ENCODE peak calls at places on chromosomes 12 and 14, in six cellular contexts. N is H1, Z is K562, T is HCT116, L is HepG2, J is SK-N-SH. D is an unnamed sample.

GRCh38 chr12:51342416-51342815 is 4.1 kb downstream of the CELA1 start:
- DNase-seq in N (no peak), Z (no peak), T (no peak), L (no peak), J (no peak), D (no peak)

GRCh38 chr12:124758266-124759200 is 105.1 kb downstream of the SCARB1 start:
- DNase-seq in N (no peak), Z (no peak), T (no peak), L (no peak), J (peak; percentile 86), D (no peak)

GRCh38 chr14:93301821-93302447 is 30.9 kb downstream of the BTBD7 start:
- DNase-seq in N (no peak), Z (no peak), T (peak; percentile 34), L (no peak), J (no peak), D (no peak)

GRCh38 chr12:52243774-52244614 is 11.0 kb downstream of the KRT7 start:
- DNase-seq in N (no peak), Z (no peak), T (no peak), L (peak; percentile 13), J (peak; percentile 60), D (peak; percentile 79)

GRCh38 chr14:58922211-58922940 is 266.1 kb upstream of the DAAM1 start:
- DNase-seq in N (no peak), Z (no peak), T (no peak), L (no peak), J (no peak), D (no peak)

GRCh38 chr14:81193924-81194633 is 26.7 kb downstream of the GTF2A1 start:
- DNase-seq in N (no peak), Z (no peak), T (no peak), L (no peak), J (no peak), D (no peak)

GRCh38 chr14:68576496-68577244 is 216.2 kb downstream of the ZFP36L1 start:
- DNase-seq in N (no peak), Z (peak; percentile 8), T (peak; percentile 84), L (peak; percentile 52), J (no peak), D (no peak)

GRCh38 chr12:54479421-54479820 is 6.0 kb upstream of the GTSF1 start:
- DNase-seq in N (no peak), Z (no peak), T (no peak), L (no peak), J (no peak), D (no peak)

GRCh38 chr14:44960646-44961045 is 1.1 kb downstream of the KLHL28 start:
- DNase-seq in N (no peak), Z (no peak), T (no peak), L (no peak), J (no peak), D (no peak)

GRCh38 chr14:35374273-35374681 is 30.3 kb downstream of the NFKBIA start:
- DNase-seq in N (no peak), Z (no peak), T (peak; percentile 35), L (peak; percentile 89), J (no peak), D (peak; percentile 50)

GRCh38 chr14:101480747-101481530 is 80.4 kb upstream of the DIO3 start:
- DNase-seq in N (no peak), Z (no peak), T (no peak), L (peak; percentile 10), J (no peak), D (peak; percentile 89)

GRCh38 chr12:131090254-131091210 is 136.8 kb downstream of the ADGRD1 start:
- DNase-seq in N (no peak), Z (no peak), T (no peak), L (no peak), J (no peak), D (no peak)

GRCh38 chr12:69112616-69113015 is 126.8 kb upstream of the CPSF6 start:
- DNase-seq in N (no peak), Z (no peak), T (no peak), L (no peak), J (no peak), D (no peak)

GRCh38 chr14:47705683-47706082 is 30.3 kb upstream of the MDGA2 start:
- DNase-seq in N (no peak), Z (no peak), T (no peak), L (peak; percentile 78), J (no peak), D (no peak)

GRCh38 chr12:60106207-60106606 is 510.4 kb downstream of the SLC16A7 start:
- DNase-seq in N (no peak), Z (no peak), T (no peak), L (no peak), J (no peak), D (no peak)

GRCh38 chr12:105164068-105164467 is 56.5 kb downstream of the WASHC4 start:
- DNase-seq in N (no peak), Z (no peak), T (no peak), L (no peak), J (no peak), D (no peak)

GRCh38 chr14:68866991-68867533 is 74.2 kb upstream of the ZFP36L1 start:
- DNase-seq in N (no peak), Z (no peak), T (no peak), L (no peak), J (no peak), D (no peak)

GRCh38 chr14:103118019-103118662 is 5.1 kb upstream of the TNFAIP2 start:
- DNase-seq in N (no peak), Z (no peak), T (no peak), L (no peak), J (no peak), D (no peak)

GRCh38 chr14:91229743-91230200 is 14.7 kb downstream of the GPR68 start:
- DNase-seq in N (no peak), Z (no peak), T (no peak), L (no peak), J (no peak), D (no peak)

GRCh38 chr14:102930138-102930752 is 7.8 kb downstream of the AMN start:
- DNase-seq in N (peak; percentile 82), Z (no peak), T (no peak), L (no peak), J (peak; percentile 83), D (no peak)

GRCh38 chr14:101709962-101710891 is 51.3 kb upstream of the PPP2R5C start:
- DNase-seq in N (no peak), Z (peak; percentile 68), T (peak; percentile 24), L (peak; percentile 39), J (no peak), D (no peak)

GRCh38 chr12:104473374-104473983 is 16.7 kb downstream of the CHST11 start:
- DNase-seq in N (no peak), Z (no peak), T (no peak), L (no peak), J (no peak), D (no peak)

GRCh38 chr12:124737040-124737419 is 126.6 kb downstream of the SCARB1 start:
- DNase-seq in N (no peak), Z (no peak), T (no peak), L (no peak), J (no peak), D (no peak)

GRCh38 chr12:8771072-8771471 is 51.3 kb upstream of the A2ML1 start:
- DNase-seq in N (no peak), Z (no peak), T (no peak), L (no peak), J (no peak), D (no peak)

GRCh38 chr12:8773456-8773855 is 49.0 kb upstream of the A2ML1 start:
- DNase-seq in N (no peak), Z (no peak), T (no peak), L (no peak), J (no peak), D (no peak)

GRCh38 chr12:8770499-8770898 is 51.9 kb upstream of the A2ML1 start:
- DNase-seq in N (no peak), Z (no peak), T (no peak), L (no peak), J (no peak), D (no peak)
- TF ChIP-seq SIN3A in N (no peak), Z (no peak), T (no peak), L (no peak), J (no peak), D (no peak)

GRCh38 chr14:94796278-94796677 is 26.4 kb upstream of the GSC start:
- DNase-seq in N (no peak), Z (no peak), T (no peak), L (no peak), J (no peak), D (no peak)
- H3K27ac ChIP-seq in N (no peak overlapping the region), Z (no peak overlapping the region), T (no peak overlapping the region), L (no peak overlapping the region), J (no peak overlapping the region), D (no peak overlapping the region)

DNA sequence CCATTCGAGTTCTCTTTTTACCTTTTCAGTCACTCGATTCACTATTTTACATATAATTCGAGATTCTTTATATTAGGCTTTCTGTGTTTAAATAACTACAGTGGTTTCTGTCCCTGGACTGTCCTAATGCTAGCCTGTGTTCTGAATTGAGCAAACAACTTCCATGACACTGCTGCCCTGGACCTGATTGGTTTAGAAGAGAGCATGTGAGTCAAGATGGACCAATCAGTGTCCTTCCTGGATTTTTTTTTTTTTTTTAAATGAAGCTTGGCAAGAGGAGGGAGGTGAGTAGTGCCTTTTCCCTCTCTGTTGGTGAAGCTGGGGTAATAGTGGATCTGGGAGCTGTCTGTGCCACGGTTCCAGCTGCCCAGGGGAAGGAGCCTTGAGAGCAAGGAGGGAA is 261.8 kb downstream of the PCNX1 start:
- DNase-seq in N (no peak), Z (peak; percentile 23), T (no peak), L (no peak), J (no peak), D (no peak)
- TF ChIP-seq SIN3A in N (no peak), Z (no peak), T (no peak), L (no peak), J (no peak), D (no peak)

GRCh38 chr14:52148371-52148770 is 79.5 kb upstream of the NID2 start:
- DNase-seq in N (no peak), Z (no peak), T (no peak), L (no peak), J (no peak), D (no peak)
- H3K27ac ChIP-seq in N (no peak overlapping the region), Z (no peak overlapping the region), T (no peak overlapping the region), L (no peak overlapping the region), J (no peak overlapping the region), D (no peak overlapping the region)

GRCh38 chr12:15163001-15163400 is 58.2 kb downstream of the RERG start:
- DNase-seq in N (no peak), Z (no peak), T (no peak), L (no peak), J (no peak), D (no peak)

GRCh38 chr12:15168279-15168678 is 52.9 kb downstream of the RERG start:
- DNase-seq in N (no peak), Z (no peak), T (no peak), L (no peak), J (no peak), D (no peak)

GRCh38 chr12:15163577-15163976 is 57.6 kb downstream of the RERG start:
- DNase-seq in N (no peak), Z (no peak), T (no peak), L (no peak), J (no peak), D (no peak)

GRCh38 chr12:15164997-15165659 is 56.1 kb downstream of the RERG start:
- DNase-seq in N (no peak), Z (no peak), T (no peak), L (no peak), J (no peak), D (no peak)
- TF ChIP-seq SIN3A in N (no peak), Z (no peak), T (no peak), L (no peak), J (no peak), D (no peak)

D was measured in Panc1.